ENCODE peak calls at places on chromosome 1, in four cellular contexts. Y is psoas muscle, A is kidney, B is dorsolateral prefrontal cortex. I is an unnamed sample.
A peak's percentile ranks its signal among the peaks of the same experiment; 100 is the strongest.

GRCh38 chr1:239493736-239494285 is 107.4 kb downstream of the CHRM3 start:
- DNase-seq in Y (no peak), A (no peak), B (no peak), I (no peak)

GRCh38 chr1:181175955-181176354 is 87.5 kb downstream of the IER5 start:
- DNase-seq in Y (no peak), A (no peak), B (no peak), I (no peak)

GRCh38 chr1:205927247-205927646 is 16.0 kb downstream of the SLC26A9 start:
- DNase-seq in Y (no peak), A (no peak), B (no peak), I (no peak)

GRCh38 chr1:195335541-195335940 is 1272.7 kb downstream of the KCNT2 start:
- DNase-seq in Y (no peak), A (no peak), B (no peak), I (peak; percentile 15)

GRCh38 chr1:184953600-184954219 is 20.6 kb downstream of the NIBAN1 start:
- DNase-seq in Y (no peak), A (no peak), B (no peak), I (peak; percentile 61)

GRCh38 chr1:24391882-24392603 is 21.5 kb downstream of the STPG1 start:
- DNase-seq in Y (peak; percentile 74), A (peak; percentile 48), B (peak; percentile 46), I (peak; percentile 53)

GRCh38 chr1:85153149-85153891 is 47.5 kb downstream of the SYDE2 start:
- DNase-seq in Y (no peak), A (no peak), B (no peak), I (no peak)

GRCh38 chr1:231937013-231937754 is 310.6 kb downstream of the DISC1 start:
- DNase-seq in Y (peak; percentile 85), A (no peak), B (peak; percentile 30), I (no peak)

GRCh38 chr1:91697322-91698260 is 188.4 kb downstream of the TGFBR3 start:
- DNase-seq in Y (no peak), A (no peak), B (no peak), I (peak; percentile 22)

GRCh38 chr1:39195166-39196111 is 9.1 kb upstream of the MACF1 start:
- DNase-seq in Y (no peak), A (no peak), B (no peak), I (peak; percentile 59)

GRCh38 chr1:169466259-169467230 is 19.2 kb downstream of the SLC19A2 start:
- DNase-seq in Y (no peak), A (no peak), B (no peak), I (peak; percentile 61)

GRCh38 chr1:211327341-211327921 is 798 bp downstream of the TRAF5 start:
- DNase-seq in Y (no peak), A (peak; percentile 65), B (no peak), I (peak; percentile 56)

GRCh38 chr1:229884765-229885164 is 182.3 kb upstream of the GALNT2 start:
- DNase-seq in Y (no peak), A (no peak), B (no peak), I (no peak)

GRCh38 chr1:35929730-35930592 is 944 bp upstream of the AGO3 start:
- DNase-seq in Y (peak; percentile 72), A (peak; percentile 75), B (peak; percentile 59), I (peak; percentile 59)

GRCh38 chr1:65422241-65423203 is 2.1 kb downstream of the LEPR start:
- DNase-seq in Y (no peak), A (peak; percentile 46), B (no peak), I (peak; percentile 79)

GRCh38 chr1:201254625-201255469 is 28.5 kb upstream of the PKP1 start:
- DNase-seq in Y (peak; percentile 83), A (peak; percentile 81), B (peak; percentile 49), I (no peak)

GRCh38 chr1:226762988-226763740 is 24.1 kb upstream of the ITPKB start:
- DNase-seq in Y (no peak), A (no peak), B (no peak), I (no peak)
- TF ChIP-seq CTCF in Y (no peak), A (no peak), B (no peak), I (no peak)

DNA sequence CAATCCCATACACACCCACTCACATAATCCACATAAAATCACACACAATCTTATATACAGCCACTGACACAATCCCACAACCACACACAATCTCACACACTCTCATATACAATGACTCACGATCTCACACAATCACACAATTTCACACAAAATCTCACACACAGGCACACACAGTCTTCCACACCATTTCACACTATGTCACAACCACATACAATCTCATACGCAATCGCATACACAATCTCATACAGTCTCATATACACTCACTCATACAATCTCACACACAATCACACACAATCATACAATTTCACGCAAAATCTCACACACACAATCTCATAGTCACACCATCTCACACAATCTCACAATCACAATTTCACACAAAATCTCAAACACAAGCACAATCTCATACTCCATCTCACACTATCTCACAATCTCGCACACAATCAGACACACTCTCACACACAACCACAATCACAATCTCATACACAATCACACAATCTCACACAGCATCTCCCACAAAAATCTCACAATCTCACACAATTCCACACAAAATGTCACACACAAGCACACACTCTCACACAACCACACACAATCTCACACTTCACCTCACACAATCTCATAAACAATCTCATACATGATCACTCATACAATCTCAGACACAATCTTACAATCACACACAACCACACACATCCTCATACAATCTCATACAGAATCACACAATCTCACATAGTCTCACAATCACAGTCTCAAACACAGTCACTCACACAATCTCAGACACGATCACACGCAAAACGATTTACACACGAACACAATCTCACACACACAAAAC is 18.5 kb downstream of the CASZ1 start:
- DNase-seq in Y (no peak), A (no peak), B (no peak), I (no peak)
- H3K4me3 ChIP-seq in Y (no peak overlapping the region), A (no peak overlapping the region), B (no peak overlapping the region), I (no peak overlapping the region)

GRCh38 chr1:165869343-165869742 is 41.9 kb downstream of the UCK2 start:
- DNase-seq in Y (no peak), A (no peak), B (no peak), I (no peak)
- TF ChIP-seq CTCF in Y (peak; percentile 21), A (no peak), B (no peak), I (peak; percentile 23)

DNA sequence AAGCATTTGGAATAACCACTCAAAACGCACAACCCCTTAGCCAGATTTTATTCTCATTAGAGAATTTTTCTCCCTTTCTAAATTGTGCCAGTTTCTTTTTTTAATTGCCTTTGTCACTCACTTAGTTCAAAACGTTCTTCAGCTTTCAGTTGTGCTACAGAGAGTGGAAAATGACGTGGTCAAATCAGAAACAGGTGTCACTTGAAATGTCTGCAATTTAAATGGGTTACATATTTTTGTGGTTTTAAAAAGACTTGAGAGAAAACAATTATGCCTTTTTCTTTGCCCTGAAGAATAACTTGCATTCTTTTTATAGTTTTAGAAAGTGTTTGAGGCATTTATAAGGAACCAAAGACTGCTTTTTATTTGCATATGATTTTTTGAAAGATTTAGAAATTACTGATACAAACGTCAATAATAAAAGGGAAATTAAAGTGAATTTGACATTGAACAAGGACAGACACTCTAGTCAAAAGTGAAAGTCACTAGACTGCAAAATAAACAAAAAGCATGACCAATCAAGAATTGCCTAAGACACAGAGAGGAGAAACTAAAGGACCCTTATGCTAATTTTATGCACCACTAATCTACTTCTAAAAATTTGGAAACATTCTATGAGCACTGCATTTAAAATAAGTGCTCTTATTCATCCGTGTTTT is 191.0 kb downstream of the TPR start:
- DNase-seq in Y (no peak), A (no peak), B (no peak), I (peak; percentile 53)
- H3K4me3 ChIP-seq in Y (no peak overlapping the region), A (peak overlapping the region; percentile 32), B (no peak overlapping the region), I (no peak overlapping the region)

DNA sequence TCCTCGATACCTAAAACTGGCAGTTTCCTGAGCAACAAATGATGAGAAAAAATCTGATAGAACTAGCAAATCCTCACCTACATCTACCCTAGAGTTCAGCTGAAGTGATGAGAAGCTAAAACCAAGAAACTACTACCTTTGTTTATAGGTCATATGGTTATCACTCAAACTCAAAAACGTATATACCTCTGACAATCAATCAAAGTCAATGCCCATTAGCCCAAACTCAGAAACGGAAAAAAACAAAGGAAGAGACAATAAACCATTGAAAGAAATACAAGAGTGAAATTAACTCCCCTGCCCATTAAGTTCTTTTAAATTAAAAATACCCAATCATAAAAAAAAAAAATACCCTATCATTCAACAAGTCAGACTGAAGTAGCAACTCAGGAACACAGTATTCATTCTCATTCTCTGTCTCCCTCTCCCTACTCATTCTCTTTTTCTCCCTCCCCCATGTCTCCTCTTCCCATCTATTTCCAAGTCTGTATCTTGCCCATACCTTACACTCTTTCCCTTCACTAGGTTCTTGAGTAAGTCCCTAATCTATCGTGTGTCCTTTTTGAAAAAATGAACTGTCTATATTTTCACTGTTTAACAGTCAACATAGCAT is 6.8 kb downstream of the CDC42BPA start:
- DNase-seq in Y (no peak), A (no peak), B (no peak), I (no peak)
- TF ChIP-seq CTCF in Y (no peak), A (no peak), B (no peak), I (no peak)

DNA sequence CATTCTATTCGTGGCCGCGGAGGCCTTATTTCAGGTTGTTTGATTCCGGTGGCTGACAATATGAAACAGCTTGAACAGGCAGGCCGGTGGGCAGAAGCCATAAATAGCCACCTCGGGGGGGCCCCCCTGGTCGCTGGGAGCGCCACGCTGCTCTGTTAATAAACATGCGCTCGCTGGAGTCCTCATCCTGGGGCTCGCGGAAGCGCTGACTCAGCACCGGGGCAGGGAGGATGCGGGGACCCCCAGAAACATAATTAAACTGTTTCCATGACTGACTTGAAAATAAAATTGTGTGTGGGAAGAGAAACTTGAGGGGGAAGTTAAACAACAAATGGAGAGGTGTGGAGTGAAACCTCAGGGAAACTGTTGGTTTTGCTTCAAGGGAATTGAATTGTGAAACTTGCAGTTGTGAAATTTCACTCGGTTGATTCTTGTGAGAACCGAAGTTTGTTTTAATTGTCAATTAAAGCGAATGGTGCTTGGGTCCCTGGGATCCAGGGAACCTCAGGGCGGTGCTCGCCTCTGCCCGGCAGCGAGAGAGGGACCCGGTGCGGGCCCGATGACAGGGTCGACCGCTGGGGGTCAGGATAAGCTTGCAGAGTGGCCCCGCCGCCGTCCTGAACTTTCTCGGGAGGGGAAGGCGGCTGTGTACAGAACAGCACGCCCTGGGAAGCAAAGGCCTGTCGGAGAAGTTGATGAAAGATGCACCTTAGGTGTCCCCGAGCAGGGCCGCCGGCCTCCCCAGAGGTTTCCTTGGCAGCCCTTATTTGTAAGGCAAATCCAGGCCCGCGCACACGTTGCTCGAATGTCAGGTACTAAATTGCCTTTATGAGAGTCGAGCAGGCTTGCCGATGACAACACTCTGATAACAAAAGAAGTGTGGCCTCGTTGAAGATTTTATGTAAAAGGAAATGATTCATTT is 176.9 kb upstream of the LMO4 start:
- DNase-seq in Y (peak; percentile 84), A (peak; percentile 92), B (peak; percentile 55), I (peak; percentile 77)
- H3K4me3 ChIP-seq in Y (peak overlapping the region; percentile 53), A (peak overlapping the region; percentile 50), B (peak overlapping the region; percentile 31), I (peak overlapping the region; percentile 22)

DNA sequence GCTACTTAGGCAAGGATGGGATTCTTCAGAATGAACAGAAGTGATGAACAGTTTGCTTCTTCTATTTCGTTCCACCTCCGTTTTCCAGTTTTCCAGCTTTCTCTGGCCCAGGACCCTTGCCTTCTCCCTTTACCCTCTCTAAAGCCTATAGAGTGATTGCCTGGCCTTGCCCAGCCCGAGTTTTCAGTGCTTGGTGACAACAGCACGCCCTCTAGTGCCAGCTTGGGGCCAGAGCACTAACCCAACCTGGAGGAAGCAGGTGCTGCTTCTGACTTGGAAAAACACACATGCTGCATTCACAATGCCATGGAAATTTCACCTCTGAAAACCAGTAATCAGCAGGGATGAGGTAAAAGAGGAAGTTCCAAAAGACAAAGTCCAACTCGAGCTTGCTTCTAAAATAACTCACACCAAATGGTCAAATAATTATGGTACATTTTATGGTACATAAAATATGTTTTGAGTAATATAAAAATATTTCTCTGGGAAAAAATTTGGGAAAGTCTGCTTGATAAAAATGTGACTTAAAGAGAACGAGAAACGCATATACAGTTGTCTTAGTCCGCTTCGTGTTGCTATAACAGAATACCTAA is 26.1 kb downstream of the UBE2T start:
- DNase-seq in Y (peak; percentile 83), A (peak; percentile 85), B (peak; percentile 77), I (peak; percentile 72)
- TF ChIP-seq CTCF in Y (peak; percentile 86), A (peak; percentile 92), B (peak; percentile 90), I (peak; percentile 99)